ENCODE peak calls at places on chromosomes 2 and 18, in ten cellular contexts. B, K, T, F, U, J, G, C, O and Q are unnamed samples.

GRCh38 chr2:128605931-128606330 is 287.3 kb upstream of the HS6ST1 start:
- DNase-seq in C (no peak), F (no peak), O (no peak), U (peak; percentile 6), K (no peak), G (no peak), T (peak; percentile 28), B (no peak), J (no peak), Q (no peak)

GRCh38 chr2:233380132-233381012 is 26.1 kb downstream of the DGKD start:
- DNase-seq in J (no peak), T (no peak), K (no peak), B (peak; percentile 66), G (no peak), F (no peak), C (no peak), U (no peak), O (no peak), Q (no peak)

GRCh38 chr2:221347471-221347870 is 224.6 kb downstream of the EPHA4 start:
- DNase-seq in F (no peak), G (no peak), B (no peak), K (no peak), C (no peak), J (no peak), U (no peak), T (no peak), O (no peak), Q (no peak)

GRCh38 chr2:19178175-19178574 is 180.2 kb downstream of the OSR1 start:
- DNase-seq in G (no peak), J (no peak), K (no peak), B (no peak), O (no peak), U (no peak), C (no peak), T (no peak), F (no peak), Q (no peak)

GRCh38 chr2:28656937-28657615 is 94.6 kb upstream of the PPP1CB start:
- DNase-seq in G (no peak), T (no peak), K (no peak), J (no peak), C (no peak), B (no peak), U (no peak), O (no peak), F (no peak), Q (no peak)

GRCh38 chr2:105398522-105399206 is at the start of gene FHL2:
- DNase-seq in J (peak; percentile 49), G (peak; percentile 53), B (peak; percentile 55), F (peak; percentile 86), T (peak; percentile 70), K (peak; percentile 84), U (peak; percentile 69), C (peak; percentile 59), O (peak; percentile 66), Q (peak; percentile 77)

GRCh38 chr2:232170391-232170790 is 208.2 kb upstream of the ALPP start:
- DNase-seq in B (no peak), F (no peak), C (no peak), G (no peak), O (no peak), K (no peak), U (no peak), J (no peak), T (no peak), Q (no peak)

GRCh38 chr2:217903859-217904613 is 98.8 kb downstream of the TNS1 start:
- DNase-seq in T (peak; percentile 93), C (no peak), U (no peak), J (no peak), G (no peak), F (peak; percentile 85), B (no peak), K (peak; percentile 83), O (peak; percentile 88), Q (no peak)

GRCh38 chr2:217835931-217836881 is 166.6 kb downstream of the TNS1 start:
- DNase-seq in G (no peak), O (peak; percentile 80), U (no peak), C (no peak), F (no peak), B (no peak), J (no peak), K (no peak), T (no peak), Q (no peak)

GRCh38 chr2:158297606-158298005 is 158.9 kb downstream of the CCDC148 start:
- DNase-seq in G (no peak), C (no peak), J (no peak), O (no peak), F (no peak), B (no peak), T (no peak), K (no peak), U (no peak), Q (no peak)

GRCh38 chr2:217551229-217551909 is 451.4 kb downstream of the TNS1 start:
- DNase-seq in O (no peak), F (no peak), K (no peak), G (no peak), J (no peak), C (no peak), U (no peak), T (no peak), B (no peak), Q (no peak)

GRCh38 chr2:131113566-131114227 is 8.6 kb downstream of the PLEKHB2 start:
- DNase-seq in F (no peak), J (no peak), B (no peak), O (no peak), T (peak; percentile 3), K (no peak), C (no peak), U (no peak), G (no peak), Q (no peak)

GRCh38 chr2:69755862-69756467 is 14.0 kb downstream of the ANXA4 start:
- DNase-seq in T (peak; percentile 19), B (no peak), C (no peak), F (no peak), K (no peak), O (no peak), J (no peak), G (no peak), U (no peak), Q (no peak)

GRCh38 chr18:23730850-23731249 is 41.6 kb downstream of the LAMA3 start:
- DNase-seq in G (no peak), B (no peak), F (no peak), T (no peak), O (no peak), C (no peak), U (no peak), J (no peak), K (no peak), Q (no peak)

GRCh38 chr18:75043478-75043877 is 165.5 kb downstream of the PTGR3 start:
- DNase-seq in B (no peak), F (no peak), J (no peak), O (no peak), T (no peak), C (no peak), G (no peak), K (no peak), U (no peak), Q (no peak)

GRCh38 chr2:44246436-44246835 is 28.8 kb upstream of the SLC3A1 start:
- DNase-seq in G (no peak), K (no peak), C (no peak), B (no peak), U (no peak), T (no peak), F (no peak), O (no peak), J (no peak), Q (no peak)

GRCh38 chr18:38198956-38199355 is 633.4 kb upstream of the CELF4 start:
- DNase-seq in G (no peak), F (no peak), K (no peak), C (no peak), J (no peak), B (no peak), U (no peak), T (no peak), O (no peak), Q (no peak)